ENCODE peak calls at places on chromosomes 13 and 19, in eight cellular contexts. G, M, V, N, R, C, F and U are unnamed samples.

GRCh38 chr13:49140910-49141611 is 79.1 kb upstream of the MLNR start:
- DNase-seq in M (no peak), F (no peak), N (no peak), C (no peak), G (no peak), V (no peak), R (no peak), U (no peak)

GRCh38 chr19:27746691-27747380 is 1466.1 kb downstream of the UQCRFS1 start:
- DNase-seq in N (no peak), V (no peak), G (no peak), C (peak), M (peak), F (peak), R (no peak), U (peak)

GRCh38 chr19:53647792-53648191 is 16.0 kb downstream of the DPRX start:
- DNase-seq in F (no peak), V (no peak), M (no peak), C (no peak), R (no peak), N (no peak), G (no peak), U (no peak)

GRCh38 chr13:47474845-47475244 is 526.2 kb downstream of the SUCLA2 start:
- DNase-seq in R (no peak), V (no peak), C (no peak), G (no peak), F (no peak), N (no peak), M (no peak), U (no peak)

GRCh38 chr19:27966390-27966816 is 1246.5 kb downstream of the UQCRFS1 start:
- DNase-seq in V (no peak), C (no peak), G (no peak), M (peak), N (no peak), F (no peak), R (no peak), U (no peak)

GRCh38 chr13:50396001-50396400 is 380.8 kb downstream of the KCNRG start:
- DNase-seq in V (no peak), C (no peak), R (no peak), G (no peak), F (no peak), N (no peak), M (no peak), U (no peak)

GRCh38 chr13:76316998-76317527 is 569.1 kb downstream of the KCTD12 start:
- DNase-seq in C (no peak), M (no peak), N (no peak), V (no peak), F (no peak), G (no peak), R (no peak), U (no peak)

GRCh38 chr19:23420824-23421223 is 25.6 kb upstream of the ZNF91 start:
- DNase-seq in V (no peak), F (no peak), G (no peak), N (no peak), M (no peak), C (no peak), R (no peak), U (no peak)

GRCh38 chr13:97506511-97506910 is 72.5 kb downstream of the RAP2A start:
- DNase-seq in F (no peak), C (no peak), G (no peak), N (no peak), R (no peak), M (no peak), V (no peak), U (no peak)

GRCh38 chr13:60327551-60327950 is 69.5 kb upstream of the TDRD3 start:
- DNase-seq in V (no peak), M (no peak), R (no peak), C (no peak), N (no peak), F (no peak), G (no peak), U (no peak)

GRCh38 chr13:36806102-36806501 is 12.9 kb upstream of the RFXAP start:
- DNase-seq in V (no peak), R (no peak), G (no peak), M (no peak), C (no peak), N (no peak), F (no peak), U (no peak)

GRCh38 chr13:50650936-50651638 is 192.4 kb downstream of the DLEU7 start:
- DNase-seq in R (no peak), V (no peak), N (no peak), G (no peak), C (no peak), M (no peak), F (no peak), U (peak)

GRCh38 chr19:29001006-29001921 is 211.7 kb downstream of the UQCRFS1 start:
- DNase-seq in F (no peak), C (no peak), V (no peak), M (peak), R (no peak), G (no peak), N (no peak), U (no peak)

GRCh38 chr19:33471111-33471996 is 50.2 kb downstream of the PEPD start:
- DNase-seq in G (no peak), V (no peak), N (no peak), M (no peak), F (no peak), C (peak), R (no peak), U (no peak)

GRCh38 chr19:1221141-1221903 is 15.7 kb downstream of the STK11 start:
- DNase-seq in N (no peak), G (no peak), C (peak), M (peak), F (no peak), R (no peak), V (no peak), U (no peak)

GRCh38 chr19:4730740-4731171 is 7.1 kb upstream of the DPP9 start:
- DNase-seq in G (peak), V (peak), C (no peak), M (peak), F (peak), R (peak), N (peak), U (no peak)

GRCh38 chr13:113746143-113746525 is 12.9 kb upstream of the TMEM255B start:
- DNase-seq in N (no peak), M (no peak), V (no peak), R (no peak), F (no peak), G (no peak), C (no peak), U (no peak)

GRCh38 chr13:113537205-113537604 is 46.7 kb upstream of the DCUN1D2 start:
- DNase-seq in N (no peak), G (no peak), C (no peak), R (no peak), F (no peak), M (no peak), V (no peak), U (no peak)

GRCh38 chr13:50838701-50839100 is 4.8 kb downstream of the DLEU7 start:
- DNase-seq in N (no peak), M (no peak), F (no peak), V (no peak), G (no peak), R (no peak), C (no peak), U (no peak)

GRCh38 chr13:21231426-21231945 is 55.0 kb downstream of the MRPL57 start:
- DNase-seq in F (no peak), G (no peak), R (no peak), V (no peak), C (no peak), M (no peak), N (no peak), U (no peak)

GRCh38 chr19:38425810-38426466 is at the start of gene RASGRP4:
- DNase-seq in V (peak), G (no peak), C (no peak), N (no peak), R (no peak), M (no peak), F (no peak), U (no peak)

GRCh38 chr13:113845055-113845454 is 18.8 kb downstream of the GAS6 start:
- DNase-seq in G (no peak), C (no peak), M (no peak), R (no peak), V (no peak), F (no peak), N (no peak), U (no peak)

GRCh38 chr19:15551183-15552004 is 43.1 kb downstream of the CYP4F22 start:
- DNase-seq in C (no peak), V (peak), F (peak), N (no peak), G (peak), R (peak), M (peak), U (no peak)

GRCh38 chr19:58040751-58041525 is 7.1 kb downstream of the ZSCAN1 start:
- DNase-seq in C (no peak), N (no peak), F (no peak), R (no peak), M (no peak), G (no peak), V (no peak), U (no peak)

GRCh38 chr19:40585677-40586422 is 9.2 kb downstream of the SHKBP1 start:
- DNase-seq in V (no peak), N (no peak), G (no peak), R (no peak), F (no peak), M (no peak), C (no peak), U (peak)

GRCh38 chr19:55563261-55563690 is 17.4 kb downstream of the ZNF579 start:
- DNase-seq in R (no peak), V (no peak), G (no peak), N (no peak), M (peak), C (no peak), F (no peak), U (peak)

GRCh38 chr19:43812689-43813088 is 10.4 kb upstream of the LYPD5 start:
- DNase-seq in V (no peak), R (no peak), N (no peak), M (no peak), C (no peak), F (no peak), G (no peak), U (no peak)

GRCh38 chr19:44955500-44956439 is 590 bp downstream of the CLPTM1 start:
- DNase-seq in C (no peak), G (no peak), F (no peak), N (no peak), R (no peak), M (no peak), V (no peak), U (no peak)

GRCh38 chr19:15091918-15092753 is 10.1 kb downstream of the OR1I1 start:
- DNase-seq in M (peak), C (no peak), R (peak), V (peak), G (no peak), N (no peak), F (peak), U (peak)

GRCh38 chr13:49584771-49585182 is 581 bp downstream of the RCBTB1 start:
- DNase-seq in V (no peak), F (no peak), N (no peak), C (no peak), G (no peak), R (no peak), M (peak), U (no peak)

GRCh38 chr19:12779162-12779993 is 4.0 kb upstream of the HOOK2 start:
- DNase-seq in F (no peak), N (no peak), G (no peak), M (peak), C (no peak), V (no peak), R (no peak), U (peak)

GRCh38 chr19:1942078-1942933 is 1.3 kb downstream of the CSNK1G2 start:
- DNase-seq in G (peak), C (no peak), R (peak), N (peak), F (peak), V (peak), M (peak), U (peak)

GRCh38 chr19:17160908-17161307 is 54.2 kb upstream of the USE1 start:
- DNase-seq in G (no peak), F (no peak), C (no peak), M (no peak), N (no peak), R (no peak), V (no peak), U (no peak)

GRCh38 chr19:29596885-29597525 is 9.1 kb upstream of the POP4 start:
- DNase-seq in G (no peak), M (no peak), N (no peak), R (no peak), F (peak), V (no peak), C (no peak), U (peak)

GRCh38 chr13:110664673-110665072 is 41.2 kb downstream of the CARS2 start:
- DNase-seq in M (no peak), C (no peak), V (no peak), N (no peak), F (no peak), G (no peak), R (no peak), U (no peak)